ENCODE peak calls at places on chromosomes 4 and X, in ten cellular contexts. T is aorta; M is CD8-positive, alpha-beta memory T cell; Q is ovary; X is lower lobe of right lung; B is heart left ventricle; V is endothelial cell of umbilical vein; H is HCT116; G is IMR-90; A is effector memory CD4-positive, alpha-beta T cell. L is an unnamed sample. For H3K27me3 and H3K4me1, the result is how much of the 10 kb centered on the place peaks cover.

GRCh38 chr4:85741421-85741820 is 266.5 kb downstream of the ARHGAP24 start:
- DNase-seq in V (no peak), G (no peak), A (no peak), X (no peak), M (no peak), B (no peak), T (no peak), Q (no peak), H (no peak), L (no peak)

GRCh38 chr4:8548731-8549351 is 31.4 kb upstream of the GPR78 start:
- DNase-seq in V (no peak), G (no peak), Q (peak), A (no peak), X (no peak), B (no peak), H (no peak), M (no peak), T (peak), L (no peak)

GRCh38 chr4:152257601-152258066 is 278.3 kb downstream of the FBXW7 start:
- DNase-seq in M (no peak), A (no peak), X (no peak), V (peak), G (peak), H (no peak), Q (no peak), B (no peak), T (no peak), L (no peak)

GRCh38 chr4:123952530-123953274 is 556.1 kb downstream of the SPRY1 start:
- DNase-seq in A (no peak), Q (no peak), G (peak), T (no peak), B (no peak), H (no peak), X (no peak), V (no peak), M (no peak), L (no peak)

GRCh38 chr4:68575081-68575480 is 1.0 kb downstream of the UGT2B17 start:
- DNase-seq in A (no peak), M (no peak), B (no peak), V (no peak), Q (no peak), G (no peak), T (no peak), H (no peak), X (no peak), L (no peak)

GRCh38 chr4:76305971-76306881 is at the start of gene STBD1:
- DNase-seq in A (no peak), T (peak), V (peak), G (peak), B (peak), Q (peak), X (peak), H (peak), M (peak), L (peak)

GRCh38 chrX:24241822-24242648 is 71.8 kb downstream of the SUPT20HL2 start:
- DNase-seq in B (no peak), M (no peak), G (peak), X (no peak), Q (no peak), H (no peak), A (no peak), V (peak), T (no peak), L (peak)

GRCh38 chrX:121000589-121000988 is 15.0 kb upstream of the CT47A1 start:
- DNase-seq in T (no peak), A (no peak), H (peak), G (no peak), X (no peak), M (no peak), V (peak), Q (no peak), B (no peak), L (no peak)

DNA sequence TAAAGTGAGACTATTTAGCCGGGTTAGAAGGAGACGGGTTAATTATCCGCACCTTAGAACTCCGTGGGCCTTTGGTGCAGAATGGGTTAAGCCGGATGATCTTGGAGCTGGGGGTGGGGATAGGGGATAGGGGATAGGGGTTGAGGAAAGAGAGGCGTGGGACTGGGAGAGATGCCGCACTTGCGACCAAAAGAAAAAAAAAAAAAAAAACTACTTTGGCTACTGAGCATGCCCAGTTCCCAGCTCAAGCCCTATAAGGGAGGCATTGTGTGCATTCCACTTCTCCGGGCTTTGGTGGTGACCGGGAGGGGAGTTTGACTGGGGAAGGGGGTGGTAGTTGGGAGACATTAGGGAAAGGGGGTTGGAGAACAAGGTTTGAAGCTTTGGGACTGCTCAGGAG is at the start of gene SLITRK4:
- DNase-seq in M (no peak), H (no peak), Q (no peak), T (peak), A (no peak), X (no peak), B (no peak), V (no peak), G (no peak), L (no peak)
- H3K4me3 ChIP-seq in M (no peak), H (no peak), Q (no peak), T (peak), A (no peak), X (peak), B (no peak), V (no peak), G (no peak), L (no peak)

DNA sequence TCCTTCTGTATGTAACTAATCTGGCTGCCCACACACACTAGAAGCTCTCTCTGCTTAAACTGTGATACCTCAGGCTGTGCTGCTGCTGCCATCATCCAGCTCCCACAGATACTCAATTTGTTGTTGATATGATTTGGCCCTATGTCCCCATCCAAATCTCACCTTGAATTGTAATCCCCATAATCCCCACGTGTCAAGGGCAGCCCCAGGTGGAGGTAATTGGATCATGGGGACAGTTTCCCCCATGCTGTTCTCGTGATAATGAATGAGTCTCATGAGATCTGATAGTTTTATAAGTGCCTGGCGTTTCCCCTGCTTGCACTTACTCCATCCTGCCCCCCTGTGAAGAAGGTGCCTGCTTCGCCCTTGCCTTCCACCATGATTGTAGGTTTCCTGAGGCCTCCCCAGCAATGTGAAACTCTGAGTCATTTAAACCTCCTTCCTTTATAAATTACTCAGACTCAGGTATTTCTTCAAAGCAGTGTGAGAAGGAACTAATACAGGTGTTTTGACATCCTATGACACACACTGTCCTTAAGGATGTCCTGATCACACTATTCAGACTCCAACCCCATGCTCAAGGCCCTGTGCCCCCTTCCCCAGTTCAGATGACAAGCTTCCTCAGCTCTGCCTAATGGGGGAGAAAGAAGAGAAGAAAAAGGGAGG is 2.9 kb upstream of the ATOH1 start:
- DNase-seq in Q (no peak), G (no peak), T (no peak), V (no peak), A (no peak), B (no peak), M (no peak), H (no peak), X (no peak), L (no peak)
- H3K27me3 ChIP-seq in Q (under half), G (under half), T (under half), V (half or more), A (under half), B (under half), M (under half), H (under half), X (under half), L (under half)

GRCh38 chr4:101419324-101420135 is 72.2 kb upstream of the PPP3CA start:
- DNase-seq in B (no peak), M (no peak), X (no peak), H (no peak), G (peak), A (no peak), T (no peak), V (peak), Q (no peak), L (no peak)

GRCh38 chr4:101418466-101418865 is 71.1 kb upstream of the PPP3CA start:
- DNase-seq in B (no peak), X (no peak), H (no peak), Q (no peak), A (no peak), G (no peak), M (no peak), V (peak), T (no peak), L (no peak)

GRCh38 chr4:101415962-101416361 is 68.6 kb upstream of the PPP3CA start:
- DNase-seq in Q (no peak), A (no peak), B (no peak), G (no peak), V (no peak), M (no peak), T (peak), H (no peak), X (peak), L (no peak)

GRCh38 chr4:101417046-101417445 is 69.7 kb upstream of the PPP3CA start:
- DNase-seq in V (no peak), M (no peak), H (no peak), X (no peak), A (no peak), Q (no peak), B (no peak), G (no peak), T (no peak), L (no peak)

DNA sequence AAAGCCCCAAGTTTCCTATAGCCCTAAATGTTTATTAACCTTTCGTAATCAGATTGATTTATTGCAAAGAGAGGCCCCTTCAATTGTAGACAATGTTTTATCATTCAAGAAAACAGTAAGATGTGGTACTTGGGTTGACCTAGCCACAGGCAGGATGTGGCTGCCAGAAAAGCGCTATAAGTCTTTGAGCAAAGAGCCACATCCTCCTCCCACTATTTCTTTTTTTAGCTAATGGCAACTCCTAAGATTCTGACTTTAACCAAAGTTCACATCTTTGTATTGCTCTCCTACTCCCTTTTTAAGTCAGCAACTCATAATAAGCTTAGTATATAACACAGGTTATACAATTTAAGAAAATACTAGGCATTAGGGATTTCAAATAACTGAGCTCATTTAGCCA is 70.7 kb upstream of the PPP3CA start:
- DNase-seq in A (peak), G (no peak), V (peak), X (no peak), B (no peak), T (no peak), H (no peak), M (peak), Q (no peak), L (peak)
- H3K4me1 ChIP-seq in A (under half), G (under half), V (under half), X (under half), B (under half), T (under half), H (under half), M (under half), Q (under half), L (under half)

DNA sequence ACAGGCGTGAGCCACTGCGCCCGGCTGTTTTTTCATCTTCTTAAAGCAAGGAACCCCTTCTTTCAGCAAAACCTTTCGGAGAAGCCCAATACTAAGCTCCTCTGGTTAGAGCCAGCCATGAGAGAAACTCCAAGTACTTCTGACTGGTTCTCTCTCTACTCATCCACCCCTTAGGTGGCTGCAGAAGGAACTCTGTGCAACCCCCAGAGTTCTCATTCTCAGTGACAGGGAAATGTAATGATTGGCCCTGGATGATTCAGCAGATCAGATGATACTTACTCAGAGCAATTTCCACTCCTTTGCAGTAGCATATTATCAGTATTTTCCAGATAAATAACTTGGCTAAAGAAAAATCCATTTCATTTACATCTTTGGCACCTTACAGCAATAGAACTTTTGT is 3.1 kb downstream of the SPP1 start:
- DNase-seq in V (no peak), G (peak), A (no peak), Q (no peak), X (no peak), B (no peak), M (no peak), H (no peak), T (no peak), L (no peak)
- H3K4me3 ChIP-seq in V (no peak), G (no peak), A (no peak), Q (no peak), X (no peak), B (no peak), M (no peak), H (no peak), T (no peak), L (no peak)